ENCODE peak calls at places on chromosomes 4 and X, in six cellular contexts. P is HCT116, M is SK-N-SH, L is GM12878, C is HepG2, T is K562. Z is an unnamed sample.

GRCh38 chrX:70262952-70263567 is 3.1 kb upstream of the P2RY4 start:
- DNase-seq in P (no peak), M (peak; percentile 44), L (no peak), C (peak; percentile 23), T (peak; percentile 49), Z (peak; percentile 22)

GRCh38 chrX:111507931-111508330 is 3.5 kb upstream of the SERTM2 start:
- DNase-seq in P (no peak), M (no peak), L (no peak), C (no peak), T (no peak), Z (no peak)

GRCh38 chr4:73751166-73751565 is 10.8 kb downstream of the CXCL8 start:
- DNase-seq in P (no peak), M (no peak), L (peak; percentile 28), C (no peak), T (no peak), Z (no peak)

GRCh38 chr4:560061-560460 is 16.0 kb downstream of the TMEM271 start:
- DNase-seq in P (no peak), M (no peak), L (no peak), C (no peak), T (no peak), Z (no peak)

GRCh38 chr4:156545003-156545785 is 426.4 kb downstream of the PDGFC start:
- DNase-seq in P (no peak), M (no peak), L (no peak), C (no peak), T (no peak), Z (no peak)

GRCh38 chr4:2812600-2812932 is 19.7 kb downstream of the SH3BP2 start:
- DNase-seq in P (no peak), M (peak; percentile 37), L (no peak), C (no peak), T (no peak), Z (no peak)

GRCh38 chr4:61511716-61512488 is 311.8 kb downstream of the ADGRL3 start:
- DNase-seq in P (no peak), M (no peak), L (no peak), C (no peak), T (no peak), Z (no peak)

GRCh38 chr4:73868206-73869129 is 725 bp upstream of the CXCL1 start:
- DNase-seq in P (no peak), M (no peak), L (no peak), C (no peak), T (no peak), Z (no peak)

GRCh38 chr4:183355405-183355804 is 33.2 kb upstream of the CLDN24 start:
- DNase-seq in P (no peak), M (no peak), L (no peak), C (no peak), T (no peak), Z (no peak)

GRCh38 chr4:134126955-134127354 is 74.6 kb downstream of the PABPC4L start:
- DNase-seq in P (no peak), M (no peak), L (no peak), C (no peak), T (no peak), Z (no peak)

GRCh38 chr4:55125087-55125721 is at the start of gene KDR:
- DNase-seq in P (no peak), M (peak; percentile 82), L (no peak), C (no peak), T (peak; percentile 12), Z (no peak)

GRCh38 chrX:40612511-40612910 is 10.7 kb upstream of the MPC1L start:
- DNase-seq in P (no peak), M (no peak), L (no peak), C (no peak), T (no peak), Z (no peak)

GRCh38 chr4:186580669-186581068 is 25.3 kb upstream of the MTNR1A start:
- DNase-seq in P (no peak), M (no peak), L (no peak), C (no peak), T (no peak), Z (no peak)

GRCh38 chrX:116272328-116272727 is 101.8 kb downstream of the AGTR2 start:
- DNase-seq in P (peak; percentile 70), M (no peak), L (no peak), C (no peak), T (no peak), Z (no peak)

GRCh38 chrX:23742174-23742692 is 843 bp downstream of the ACOT9 start:
- DNase-seq in P (no peak), M (peak; percentile 64), L (no peak), C (peak; percentile 32), T (peak; percentile 10), Z (no peak)

GRCh38 chr4:110020139-110020538 is 107.5 kb downstream of the EGF start:
- DNase-seq in P (no peak), M (no peak), L (no peak), C (peak; percentile 20), T (no peak), Z (no peak)

GRCh38 chr4:27006247-27006603 is 145.6 kb downstream of the STIM2 start:
- DNase-seq in P (no peak), M (no peak), L (no peak), C (no peak), T (no peak), Z (no peak)

GRCh38 chr4:6229095-6229494 is 28.7 kb upstream of the JAKMIP1 start:
- DNase-seq in P (no peak), M (peak; percentile 87), L (no peak), C (no peak), T (no peak), Z (no peak)

GRCh38 chr4:106334732-106335131 is 18.4 kb downstream of the AIMP1 start:
- DNase-seq in P (no peak), M (no peak), L (no peak), C (no peak), T (no peak), Z (no peak)

GRCh38 chrX:120763269-120763668 is 112.4 kb downstream of the CT47B1 start:
- DNase-seq in P (no peak), M (no peak), L (no peak), C (no peak), T (no peak), Z (no peak)

GRCh38 chr4:53734584-53735363 is 143.5 kb upstream of the LNX1 start:
- DNase-seq in P (no peak), M (no peak), L (no peak), C (no peak), T (no peak), Z (no peak)

GRCh38 chr4:63123441-63123840 is 1285.8 kb downstream of the TECRL start:
- DNase-seq in P (no peak), M (no peak), L (no peak), C (peak; percentile 6), T (no peak), Z (no peak)

GRCh38 chrX:137855490-137855889 is 289.6 kb downstream of the ZIC3 start:
- DNase-seq in P (no peak), M (no peak), L (no peak), C (no peak), T (no peak), Z (no peak)

GRCh38 chr4:173821031-173821430 is 291.0 kb upstream of the HAND2 start:
- DNase-seq in P (no peak), M (no peak), L (no peak), C (no peak), T (no peak), Z (no peak)

DNA sequence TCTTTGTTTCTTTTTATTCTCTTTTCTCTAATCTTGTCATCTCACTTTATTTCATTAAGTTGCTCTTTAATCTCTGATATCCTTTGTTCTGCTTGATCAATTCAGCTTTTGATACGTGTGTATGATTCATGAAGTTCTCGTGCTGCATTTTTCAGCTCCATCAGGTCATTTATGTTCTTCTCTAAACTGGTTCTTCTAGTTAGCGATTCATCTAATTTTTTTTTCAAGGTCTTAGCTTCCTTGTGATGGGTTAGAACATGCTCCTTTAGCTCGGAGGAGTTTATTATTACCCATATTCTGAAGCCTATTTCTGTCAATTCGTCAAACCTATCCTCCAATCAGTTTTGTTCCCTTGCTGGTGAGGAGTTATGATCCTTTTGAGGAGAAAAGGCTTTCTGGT is 1045.0 kb upstream of the ADGRL3 start:
- DNase-seq in P (no peak), M (no peak), L (no peak), C (no peak), T (no peak), Z (no peak)
- TF ChIP-seq SIN3A in P (no peak), M (no peak), L (no peak), C (no peak), T (no peak), Z (no peak)

GRCh38 chr4:83348074-83348473 is 13.4 kb upstream of the HPSE start:
- DNase-seq in P (no peak), M (no peak), L (no peak), C (no peak), T (no peak), Z (no peak)

GRCh38 chr4:83340692-83341343 is 6.2 kb upstream of the HPSE start:
- DNase-seq in P (no peak), M (no peak), L (no peak), C (no peak), T (no peak), Z (no peak)

GRCh38 chr4:83339573-83339972 is 4.9 kb upstream of the HPSE start:
- DNase-seq in P (no peak), M (no peak), L (no peak), C (no peak), T (no peak), Z (no peak)

DNA sequence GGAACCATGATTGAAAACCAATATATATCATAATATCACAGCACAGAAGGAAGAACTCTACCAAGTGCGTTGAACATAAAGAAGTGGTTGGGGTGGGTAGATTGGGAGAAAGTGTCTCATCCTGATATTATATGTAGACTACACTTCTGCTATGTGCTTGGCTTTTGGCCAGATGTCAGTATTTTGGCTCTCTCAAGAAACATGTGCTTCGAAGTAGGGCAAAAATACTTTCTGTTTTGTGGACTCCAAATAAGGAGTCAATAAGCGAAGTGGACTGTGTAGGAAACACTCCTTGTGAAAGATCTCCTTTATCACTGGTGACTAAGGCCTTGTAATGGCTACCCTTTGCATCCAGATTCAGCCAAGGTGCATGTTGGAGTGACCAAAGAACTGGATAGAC is 7.8 kb upstream of the HPSE start:
- DNase-seq in P (no peak), M (no peak), L (no peak), C (no peak), T (no peak), Z (no peak)
- TF ChIP-seq REST in P (no peak), M (no peak), L (no peak), C (no peak), T (no peak), Z (no peak)

GRCh38 chr4:111404673-111405072 is 740.6 kb upstream of the FAM241A start:
- DNase-seq in P (no peak), M (no peak), L (no peak), C (no peak), T (no peak), Z (no peak)

GRCh38 chr4:111398906-111399330 is 746.3 kb upstream of the FAM241A start:
- DNase-seq in P (no peak), M (no peak), L (no peak), C (no peak), T (no peak), Z (no peak)

GRCh38 chr4:111406036-111406435 is 739.2 kb upstream of the FAM241A start:
- DNase-seq in P (no peak), M (no peak), L (no peak), C (no peak), T (no peak), Z (no peak)

GRCh38 chr4:111399523-111400135 is 745.6 kb upstream of the FAM241A start:
- DNase-seq in P (no peak), M (no peak), L (no peak), C (no peak), T (no peak), Z (no peak)

GRCh38 chr4:111400736-111401135 is 744.5 kb upstream of the FAM241A start:
- DNase-seq in P (no peak), M (no peak), L (no peak), C (no peak), T (no peak), Z (no peak)
- TF ChIP-seq SIN3A in P (no peak), M (no peak), L (no peak), C (no peak), T (no peak), Z (no peak)

GRCh38 chrX:17206584-17206983 is 168.4 kb upstream of the NHS start:
- DNase-seq in P (no peak), M (no peak), L (no peak), C (no peak), T (no peak), Z (no peak)
- TF ChIP-seq REST in P (no peak), M (no peak), L (no peak), C (no peak), T (no peak), Z (no peak)

Z was measured in Panc1.